ENCODE peak calls at places on chromosomes 1 and 21, in eight cellular contexts. O is nephron progenitor cell, D is fibroblast of villous mesenchyme, W is GM12865, K is RWPE2, Y is coronary artery, Z is IMR-90, A is RWPE1. V is an unnamed sample.

GRCh38 chr1:9293512-9294439 is 1.1 kb downstream of the SPSB1 start:
- DNase-seq in K (no peak), A (no peak), D (peak), Z (peak), Y (no peak), W (peak), O (peak), V (no peak)

GRCh38 chr1:30111431-30111830 is 612.0 kb downstream of the MATN1 start:
- DNase-seq in Z (peak), K (no peak), W (peak), O (peak), D (peak), Y (no peak), A (peak), V (peak)

GRCh38 chr1:208888376-208888775 is 644.2 kb upstream of the PLXNA2 start:
- DNase-seq in Z (no peak), K (no peak), O (no peak), Y (no peak), D (no peak), W (no peak), A (no peak), V (no peak)

GRCh38 chr1:21641537-21641936 is 27.6 kb downstream of the RAP1GAP start:
- DNase-seq in A (no peak), Z (no peak), D (no peak), K (no peak), W (no peak), O (no peak), Y (no peak), V (no peak)

GRCh38 chr1:154961497-154962237 is at the start of gene PYGO2:
- DNase-seq in D (peak), O (peak), A (no peak), Y (peak), K (peak), Z (peak), W (peak), V (peak)

GRCh38 chr1:31931241-31932225 is 6.6 kb downstream of the PTP4A2 start:
- DNase-seq in A (peak), Z (peak), Y (no peak), O (no peak), K (no peak), D (peak), W (no peak), V (no peak)

GRCh38 chr1:69985901-69986439 is 219.4 kb downstream of the LRRC40 start:
- DNase-seq in W (no peak), O (no peak), A (no peak), K (no peak), Z (peak), Y (no peak), D (no peak), V (no peak)

GRCh38 chr1:51214615-51215131 is 21.4 kb upstream of the RNF11 start:
- DNase-seq in Z (peak), O (no peak), D (peak), A (no peak), K (no peak), Y (no peak), W (peak), V (no peak)

GRCh38 chr21:38952890-38953289 is 147.2 kb downstream of the ETS2 start:
- DNase-seq in D (no peak), W (no peak), Z (no peak), A (no peak), O (no peak), K (no peak), Y (no peak), V (no peak)

GRCh38 chr1:232317336-232317735 is 312.6 kb downstream of the SIPA1L2 start:
- DNase-seq in W (no peak), Y (no peak), A (no peak), Z (no peak), K (no peak), O (no peak), D (no peak), V (no peak)

GRCh38 chr1:232319106-232319505 is 310.8 kb downstream of the SIPA1L2 start:
- DNase-seq in Z (no peak), A (peak), D (no peak), K (no peak), O (no peak), Y (no peak), W (no peak), V (no peak)

GRCh38 chr1:232319518-232319917 is 310.4 kb downstream of the SIPA1L2 start:
- DNase-seq in Z (no peak), A (no peak), D (no peak), Y (no peak), W (no peak), O (no peak), K (no peak), V (no peak)

GRCh38 chr1:232316864-232317263 is 313.1 kb downstream of the SIPA1L2 start:
- DNase-seq in Y (no peak), W (no peak), D (peak), Z (peak), O (no peak), A (no peak), K (no peak), V (no peak)

GRCh38 chr1:232318143-232318542 is 311.8 kb downstream of the SIPA1L2 start:
- DNase-seq in Z (no peak), D (no peak), K (no peak), Y (no peak), O (no peak), W (no peak), A (no peak), V (no peak)
- TF ChIP-seq CTCF in Z (no peak), D (no peak), K (no peak), Y (no peak), O (no peak), W (no peak), A (no peak), V (no peak)

DNA sequence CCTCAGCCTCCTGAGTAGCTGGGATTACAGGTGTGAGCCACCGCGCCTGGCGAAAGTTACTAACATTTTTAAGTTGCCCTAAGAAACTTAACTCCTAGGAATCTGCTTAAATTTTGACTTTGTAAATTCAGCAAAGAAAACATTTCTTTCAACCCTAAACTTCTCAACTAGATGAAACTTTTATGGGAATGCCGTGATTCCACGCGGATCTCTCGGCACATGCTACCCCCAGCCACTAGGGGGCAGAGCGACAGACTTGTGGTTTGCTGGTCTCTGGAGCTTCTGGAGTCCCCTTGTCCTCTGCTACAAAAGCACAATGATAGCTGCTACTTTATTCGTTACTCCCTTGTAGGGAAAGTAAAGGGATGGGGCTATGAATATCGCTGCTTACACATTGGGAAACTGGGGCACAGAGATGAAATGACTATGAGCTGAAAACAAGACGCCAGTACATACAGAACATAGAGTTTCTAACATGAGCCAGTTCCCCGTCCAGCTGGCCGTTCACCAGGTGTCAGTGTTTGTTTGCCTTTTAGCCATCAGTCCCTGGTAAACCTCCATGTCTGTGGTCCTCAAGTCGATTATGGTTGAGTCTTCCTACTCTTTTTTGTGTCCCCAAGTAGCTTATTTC is 114.7 kb downstream of the PBX1 start:
- DNase-seq in O (peak), A (no peak), D (no peak), Z (no peak), K (no peak), W (peak), Y (no peak), V (no peak)
- TF ChIP-seq CTCF in O (peak), A (peak), D (peak), Z (peak), K (peak), W (peak), Y (no peak), V (peak)

GRCh38 chr21:18387994-18388393 is 15.6 kb downstream of the TMPRSS15 start:
- DNase-seq in W (no peak), Y (no peak), A (peak), Z (no peak), D (no peak), O (no peak), K (no peak), V (no peak)

GRCh38 chr21:18382141-18382540 is 21.4 kb downstream of the TMPRSS15 start:
- DNase-seq in W (no peak), K (no peak), Z (no peak), Y (no peak), O (no peak), A (no peak), D (no peak), V (no peak)

DNA sequence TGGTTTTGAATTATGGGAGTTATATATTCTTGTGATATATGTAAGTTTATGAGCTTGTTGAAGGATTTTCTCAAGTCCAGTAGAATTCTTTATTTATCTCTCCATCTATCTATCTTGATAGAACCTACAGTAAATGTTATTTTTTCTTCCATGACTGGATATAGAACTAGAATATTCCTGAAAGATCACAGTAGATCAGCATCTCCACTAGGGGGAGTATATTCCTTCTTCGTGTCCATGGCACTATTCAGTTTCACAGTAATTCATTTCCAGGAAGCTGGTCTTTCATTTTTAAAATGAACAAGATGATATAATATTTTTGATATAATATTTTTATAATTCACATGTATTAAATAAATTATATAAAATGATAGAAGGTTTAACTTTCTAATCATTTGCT is 18.8 kb downstream of the TMPRSS15 start:
- DNase-seq in D (no peak), K (no peak), O (no peak), Y (no peak), A (peak), W (peak), Z (no peak), V (no peak)
- TF ChIP-seq CTCF in D (peak), K (peak), O (peak), Y (no peak), A (peak), W (peak), Z (no peak), V (peak)

GRCh38 chr1:219317762-219318353 is 144.2 kb downstream of the LYPLAL1 start:
- DNase-seq in D (no peak), O (peak), Y (no peak), A (no peak), K (no peak), W (peak), Z (no peak), V (no peak)
- TF ChIP-seq CTCF in D (peak), O (peak), Y (no peak), A (no peak), K (no peak), W (peak), Z (no peak), V (no peak)